ENCODE peak calls at places on chromosomes 7 and 10, in five cellular contexts. O is PC-9, S is SK-N-SH, C is HepG2, J is HCT116. P is an unnamed sample.
A peak's percentile ranks its signal among the peaks of the same experiment; 100 is the strongest.

GRCh38 chr7:19621740-19622139 is 87.1 kb downstream of the POLR1F start:
- DNase-seq in O (no peak), S (no peak), C (no peak), J (peak; percentile 24), P (no peak)

GRCh38 chr10:49571419-49571818 is 32.5 kb upstream of the ERCC6 start:
- DNase-seq in O (no peak), S (no peak), C (no peak), J (no peak), P (no peak)

GRCh38 chr7:135326636-135327280 is 93.1 kb downstream of the STRA8 start:
- DNase-seq in O (no peak), S (no peak), C (no peak), J (no peak), P (no peak)

GRCh38 chr10:5975641-5976473 is 1.5 kb downstream of the IL15RA start:
- DNase-seq in O (no peak), S (no peak), C (no peak), J (no peak), P (no peak)

GRCh38 chr10:131882151-131882550 is 18.7 kb upstream of the PPP2R2D start:
- DNase-seq in O (no peak), S (no peak), C (no peak), J (no peak), P (no peak)

GRCh38 chr7:45697576-45698136 is 123.5 kb downstream of the ADCY1 start:
- DNase-seq in O (no peak), S (no peak), C (no peak), J (no peak), P (no peak)

GRCh38 chr7:44282601-44283171 is 42.7 kb downstream of the CAMK2B start:
- DNase-seq in O (no peak), S (peak; percentile 85), C (no peak), J (no peak), P (no peak)

GRCh38 chr10:113158183-113158582 is 208.1 kb downstream of the TCF7L2 start:
- DNase-seq in O (no peak), S (peak; percentile 46), C (no peak), J (no peak), P (no peak)

GRCh38 chr10:61068471-61068870 is 124.5 kb upstream of the RHOBTB1 start:
- DNase-seq in O (no peak), S (no peak), C (no peak), J (no peak), P (no peak)

GRCh38 chr7:134444198-134444960 is 14.5 kb downstream of the AKR1B1 start:
- DNase-seq in O (no peak), S (no peak), C (no peak), J (no peak), P (no peak)

GRCh38 chr7:151795168-151795754 is 81.7 kb downstream of the PRKAG2 start:
- DNase-seq in O (no peak), S (no peak), C (no peak), J (no peak), P (no peak)

GRCh38 chr10:110724116-110724701 is 80.1 kb downstream of the RBM20 start:
- DNase-seq in O (no peak), S (no peak), C (no peak), J (no peak), P (no peak)

GRCh38 chr10:21498416-21498815 is 27.1 kb downstream of the SKIDA1 start:
- DNase-seq in O (no peak), S (no peak), C (no peak), J (no peak), P (no peak)

GRCh38 chr7:113083132-113083833 is 3.3 kb downstream of the GPR85 start:
- DNase-seq in O (no peak), S (no peak), C (no peak), J (no peak), P (peak; percentile 64)

GRCh38 chr7:6172331-6173295 is 99.8 kb downstream of the CYTH3 start:
- DNase-seq in O (no peak), S (peak; percentile 59), C (no peak), J (no peak), P (no peak)

GRCh38 chr10:112526906-112527305 is 79.9 kb downstream of the VTI1A start:
- DNase-seq in O (no peak), S (no peak), C (no peak), J (peak; percentile 71), P (peak; percentile 84)

GRCh38 chr7:157951300-157952049 is 614.7 kb downstream of the DNAJB6 start:
- DNase-seq in O (no peak), S (no peak), C (no peak), J (no peak), P (no peak)

GRCh38 chr7:93331706-93332105 is 99.5 kb downstream of the VPS50 start:
- DNase-seq in O (no peak), S (no peak), C (no peak), J (no peak), P (no peak)

GRCh38 chr7:132035517-132036362 is 479.3 kb upstream of the PODXL start:
- DNase-seq in O (peak; percentile 12), S (no peak), C (no peak), J (no peak), P (peak; percentile 81)

GRCh38 chr7:102080371-102081243 is 206.1 kb upstream of the SH2B2 start:
- DNase-seq in O (no peak), S (no peak), C (no peak), J (no peak), P (no peak)

GRCh38 chr7:92745241-92745640 is 91.1 kb downstream of the CDK6 start:
- DNase-seq in O (no peak), S (no peak), C (no peak), J (no peak), P (no peak)

GRCh38 chr10:86943316-86944030 is 13.9 kb downstream of the MMRN2 start:
- DNase-seq in O (no peak), S (no peak), C (no peak), J (no peak), P (no peak)

GRCh38 chr7:130154131-130154500 is 51.1 kb downstream of the TMEM209 start:
- DNase-seq in O (peak; percentile 57), S (no peak), C (no peak), J (no peak), P (no peak)

GRCh38 chr7:46492460-46492859 is 571.4 kb upstream of the IGFBP3 start:
- DNase-seq in O (peak; percentile 35), S (no peak), C (no peak), J (no peak), P (no peak)

GRCh38 chr10:53702489-53702888 is 929.9 kb upstream of the MBL2 start:
- DNase-seq in O (no peak), S (no peak), C (no peak), J (no peak), P (no peak)

GRCh38 chr10:67306588-67307205 is 380.9 kb downstream of the LRRTM3 start:
- DNase-seq in O (no peak), S (peak; percentile 36), C (peak; percentile 27), J (peak; percentile 24), P (peak; percentile 55)

GRCh38 chr10:33335800-33336605 is 1.5 kb upstream of the NRP1 start:
- DNase-seq in O (peak; percentile 72), S (peak; percentile 70), C (no peak), J (no peak), P (peak; percentile 67)

GRCh38 chr7:142813262-142813661 is 41.6 kb upstream of the EPHB6 start:
- DNase-seq in O (peak; percentile 85), S (no peak), C (peak; percentile 44), J (no peak), P (no peak)

GRCh38 chr7:3558410-3558809 is 257.4 kb downstream of the SDK1 start:
- DNase-seq in O (no peak), S (peak; percentile 86), C (no peak), J (no peak), P (no peak)

GRCh38 chr10:132538790-132539421 is 1.3 kb downstream of the INPP5A start:
- DNase-seq in O (no peak), S (peak; percentile 9), C (no peak), J (no peak), P (no peak)

DNA sequence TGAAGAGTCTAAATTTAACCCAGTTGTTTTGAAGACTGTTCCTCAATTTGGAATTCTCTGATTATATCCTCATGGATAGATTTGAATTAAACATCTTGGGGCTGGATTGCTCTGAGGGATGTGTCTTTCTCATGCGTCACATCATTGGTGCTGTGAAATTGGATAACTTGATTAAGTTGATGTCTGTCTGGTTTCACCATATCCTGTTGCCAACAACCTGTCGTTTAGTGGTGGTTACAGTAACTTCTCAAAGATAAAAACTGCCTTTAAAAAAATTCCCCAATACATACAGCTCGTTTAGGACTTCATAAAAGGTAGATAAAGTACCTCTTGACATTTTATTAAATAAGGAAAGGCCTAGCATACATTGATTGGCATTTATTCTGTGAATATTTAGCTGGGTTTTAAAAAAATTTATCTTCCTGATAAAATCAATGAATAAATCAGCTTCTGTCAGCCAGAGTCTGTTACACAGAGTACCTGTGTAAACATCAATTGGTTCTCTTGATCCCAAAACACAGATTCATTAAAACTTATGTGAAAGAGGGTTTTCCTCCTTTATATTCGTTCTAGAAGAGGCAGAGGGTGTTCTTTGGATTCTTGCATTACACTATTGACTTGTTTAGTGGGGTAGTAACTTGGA is 10.5 kb downstream of the CRCP start:
- DNase-seq in O (no peak), S (peak; percentile 56), C (no peak), J (no peak), P (no peak)
- H3K4me3 ChIP-seq in O (no peak overlapping the region), S (no peak overlapping the region), C (no peak overlapping the region), J (no peak overlapping the region), P (no peak overlapping the region)

DNA sequence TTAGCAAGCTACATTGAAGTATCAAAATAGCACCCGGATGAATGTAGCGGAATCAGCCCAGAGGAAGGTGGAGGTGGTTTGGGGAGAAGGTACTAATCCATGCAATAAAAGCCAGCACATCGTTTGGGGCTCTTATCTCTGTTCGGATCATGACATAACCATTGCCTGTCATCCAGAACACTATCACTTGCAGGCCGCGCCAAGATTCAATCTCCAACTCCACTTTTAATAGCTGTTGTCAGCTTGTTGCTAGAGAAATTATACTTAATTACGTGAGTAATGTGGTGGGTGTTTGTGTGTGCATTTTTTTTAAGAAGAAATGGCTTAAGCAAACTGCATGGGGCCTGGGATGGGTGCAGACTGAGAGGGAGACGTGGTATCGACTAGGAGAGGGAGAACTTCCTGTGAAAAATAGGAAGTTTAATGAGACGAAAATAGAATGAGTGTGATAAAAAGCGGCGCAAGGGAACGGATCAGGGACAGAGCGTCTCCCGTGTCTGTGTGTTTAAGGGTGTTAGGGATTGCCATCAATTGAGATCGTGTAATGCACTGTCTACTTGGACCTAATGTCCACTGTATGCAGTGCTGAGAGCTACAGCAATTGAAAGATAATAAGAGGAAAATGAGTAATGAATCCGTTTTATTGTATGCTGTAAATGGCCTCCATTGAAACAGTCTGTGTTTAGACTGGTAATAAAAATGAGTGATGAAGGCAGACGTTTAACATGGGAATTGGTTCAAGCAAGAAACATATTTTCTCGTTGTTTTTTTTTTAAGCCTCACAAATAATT is 27.6 kb upstream of the SFMBT2 start:
- DNase-seq in O (no peak), S (peak; percentile 52), C (no peak), J (no peak), P (no peak)
- H2AFZ ChIP-seq in O (no peak overlapping the region), S (no peak overlapping the region), C (no peak overlapping the region), J (no peak overlapping the region), P (no peak overlapping the region)

GRCh38 chr7:55570218-55570873 is 2.0 kb downstream of the VOPP1 start:
- DNase-seq in O (no peak), S (no peak), C (no peak), J (no peak), P (no peak)
- H3K4me3 ChIP-seq in O (peak overlapping the region; percentile 91), S (peak overlapping the region; percentile 77), C (no peak overlapping the region), J (no peak overlapping the region), P (no peak overlapping the region)

GRCh38 chr7:91168766-91169518 is 95.3 kb upstream of the FZD1 start:
- DNase-seq in O (no peak), S (peak; percentile 59), C (no peak), J (no peak), P (peak; percentile 11)
- H2AFZ ChIP-seq in O (no peak overlapping the region), S (no peak overlapping the region), C (no peak overlapping the region), J (no peak overlapping the region), P (no peak overlapping the region)